ENCODE peak calls at places on chromosome 11, in ten cellular contexts. J is A673; W is tibial artery; K is IMR-90; V is endothelial cell of umbilical vein; Y is pancreas; O is CD4-positive, alpha-beta memory T cell; X is BE2C; H is stomach; I is A549. B is an unnamed sample.

GRCh38 chr11:27696961-27697360 is 3.3 kb downstream of the BDNF start:
- DNase-seq in W (no peak), Y (no peak), X (no peak), I (no peak), J (no peak), O (no peak), H (no peak), K (peak; percentile 85), V (peak; percentile 42), B (no peak)

GRCh38 chr11:15663778-15664218 is 549.1 kb downstream of the INSC start:
- DNase-seq in X (peak; percentile 33), V (no peak), W (no peak), H (no peak), K (no peak), Y (no peak), J (peak; percentile 62), O (no peak), I (peak; percentile 19), B (peak; percentile 91)

GRCh38 chr11:129117595-129118350 is 74.4 kb downstream of the ARHGAP32 start:
- DNase-seq in K (peak; percentile 82), H (peak; percentile 29), J (peak; percentile 87), V (peak; percentile 77), I (peak; percentile 74), Y (no peak), W (peak; percentile 25), X (peak; percentile 38), O (peak; percentile 49), B (peak; percentile 72)

GRCh38 chr11:128548655-128549255 is 38.6 kb downstream of the ETS1 start:
- DNase-seq in K (peak; percentile 32), W (no peak), V (peak; percentile 98), I (no peak), J (no peak), X (peak; percentile 34), Y (peak; percentile 41), H (peak; percentile 49), O (peak; percentile 39), B (peak; percentile 71)

GRCh38 chr11:47797633-47798032 is 30.5 kb upstream of the FNBP4 start:
- DNase-seq in K (peak; percentile 89), Y (no peak), O (no peak), I (no peak), V (peak; percentile 41), W (no peak), H (no peak), X (no peak), J (peak; percentile 28), B (no peak)

GRCh38 chr11:23674866-23675265 is 814.6 kb upstream of the CCDC179 start:
- DNase-seq in Y (no peak), W (no peak), H (no peak), J (no peak), X (no peak), K (no peak), O (no peak), I (no peak), V (no peak), B (no peak)

GRCh38 chr11:1297011-1297575 is 12.3 kb downstream of the TOLLIP start:
- DNase-seq in J (no peak), I (no peak), V (no peak), K (no peak), H (peak; percentile 69), X (no peak), W (no peak), Y (peak; percentile 59), O (no peak), B (no peak)

GRCh38 chr11:40302669-40303068 is 1156.8 kb downstream of the LRRC4C start:
- DNase-seq in J (no peak), Y (no peak), O (no peak), V (peak; percentile 71), H (no peak), W (no peak), I (no peak), K (peak; percentile 46), X (no peak), B (no peak)

GRCh38 chr11:16911658-16912057 is 102.6 kb downstream of the PLEKHA7 start:
- DNase-seq in V (no peak), I (no peak), O (no peak), W (no peak), X (no peak), Y (no peak), H (no peak), J (no peak), K (no peak), B (no peak)

GRCh38 chr11:4084406-4084805 is 10.2 kb upstream of the RRM1 start:
- DNase-seq in X (no peak), H (no peak), V (no peak), Y (no peak), O (no peak), I (no peak), K (no peak), W (no peak), J (no peak), B (peak; percentile 45)

GRCh38 chr11:69238562-69239319 is 55.2 kb upstream of the MYEOV start:
- DNase-seq in I (no peak), V (no peak), W (peak; percentile 3), O (no peak), X (no peak), J (no peak), Y (no peak), K (no peak), H (peak; percentile 18), B (no peak)

GRCh38 chr11:61907282-61907681 is 10.1 kb downstream of the RAB3IL1 start:
- DNase-seq in X (no peak), I (no peak), O (no peak), J (no peak), W (no peak), H (no peak), Y (peak; percentile 18), K (no peak), V (no peak), B (peak; percentile 33)

GRCh38 chr11:115349427-115349826 is 154.8 kb downstream of the CADM1 start:
- DNase-seq in H (no peak), X (no peak), O (no peak), V (no peak), K (no peak), Y (no peak), W (no peak), I (no peak), J (no peak), B (no peak)

GRCh38 chr11:69879734-69880005 is 60.5 kb upstream of the FGF3 start:
- DNase-seq in K (no peak), H (no peak), J (no peak), W (no peak), I (no peak), O (no peak), X (no peak), V (no peak), Y (no peak), B (no peak)

GRCh38 chr11:69704508-69705245 is 855 bp upstream of the FGF19 start:
- DNase-seq in J (peak; percentile 94), V (no peak), X (peak; percentile 77), H (no peak), Y (no peak), O (no peak), K (no peak), I (peak; percentile 46), W (no peak), B (peak; percentile 95)

GRCh38 chr11:6616596-6617250 is 2.5 kb downstream of the TPP1 start:
- DNase-seq in O (no peak), K (no peak), X (no peak), W (no peak), I (no peak), V (no peak), Y (no peak), H (no peak), J (no peak), B (no peak)

GRCh38 chr11:6619021-6619745 is at the start of gene TPP1:
- DNase-seq in K (peak; percentile 94), Y (peak; percentile 85), O (peak; percentile 91), I (peak; percentile 94), V (peak; percentile 97), J (peak; percentile 94), W (peak; percentile 96), H (peak; percentile 94), X (peak; percentile 84), B (peak; percentile 96)

GRCh38 chr11:6615882-6616585 is 3.2 kb downstream of the TPP1 start:
- DNase-seq in K (peak; percentile 63), V (no peak), X (no peak), I (no peak), J (no peak), W (no peak), H (no peak), O (no peak), Y (no peak), B (no peak)

GRCh38 chr11:6618117-6619020 is 853 bp downstream of the TPP1 start:
- DNase-seq in W (peak; percentile 55), J (peak; percentile 93), V (peak; percentile 92), O (peak; percentile 36), K (peak; percentile 90), H (peak; percentile 49), Y (peak; percentile 29), I (no peak), X (no peak), B (no peak)

GRCh38 chr11:6617315-6617781 is 1.9 kb downstream of the TPP1 start:
- DNase-seq in K (no peak), O (no peak), W (no peak), Y (no peak), H (no peak), I (no peak), X (no peak), V (peak; percentile 36), J (peak; percentile 67), B (no peak)
- H3K4me1 ChIP-seq in K (peaks cover 9% of the 10 kb centered on the region), O (peaks cover 40% of the 10 kb centered on the region), W (peaks cover 22% of the 10 kb centered on the region), Y (peaks cover 22% of the 10 kb centered on the region), H (peaks cover 21% of the 10 kb centered on the region), I (peaks cover 17% of the 10 kb centered on the region), X (no peaks in the 10 kb centered on the region), V (peaks cover 42% of the 10 kb centered on the region), J (peaks cover 10% of the 10 kb centered on the region), B (peaks cover 26% of the 10 kb centered on the region)

DNA sequence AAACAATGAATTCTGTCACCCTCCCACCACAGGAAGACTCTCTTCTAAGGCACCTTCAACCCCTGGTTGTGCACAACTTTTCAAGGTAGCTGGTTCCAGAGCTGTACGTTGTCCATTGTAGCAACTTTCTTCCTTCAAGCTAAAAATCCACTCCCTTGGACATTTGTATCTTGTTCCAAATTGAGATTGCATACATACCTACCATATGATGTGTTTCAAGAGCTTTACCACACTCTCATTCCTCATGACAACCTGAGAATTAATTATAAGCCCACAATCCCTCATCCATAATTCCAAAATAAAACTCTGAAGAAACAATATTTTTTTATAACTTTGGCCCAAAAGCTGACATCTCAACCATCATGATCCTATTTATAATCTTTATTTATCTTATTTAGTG is 3.0 kb downstream of the OR52W1 start:
- DNase-seq in W (no peak), Y (no peak), K (peak; percentile 23), O (no peak), J (no peak), I (no peak), H (no peak), X (no peak), V (no peak), B (no peak)
- H3K4me1 ChIP-seq in W (no peaks in the 10 kb centered on the region), Y (no peaks in the 10 kb centered on the region), K (peaks cover 2% of the 10 kb centered on the region), O (peaks cover 18% of the 10 kb centered on the region), J (peaks cover 7% of the 10 kb centered on the region), I (no peaks in the 10 kb centered on the region), H (no peaks in the 10 kb centered on the region), X (no peaks in the 10 kb centered on the region), V (no peaks in the 10 kb centered on the region), B (no peaks in the 10 kb centered on the region)

GRCh38 chr11:106997241-106997640 is 21.0 kb downstream of the GUCY1A2 start:
- DNase-seq in V (no peak), X (no peak), W (no peak), O (no peak), I (no peak), K (no peak), J (no peak), Y (no peak), H (no peak), B (no peak)
- H3K4me1 ChIP-seq in V (no peaks in the 10 kb centered on the region), X (no peaks in the 10 kb centered on the region), W (no peaks in the 10 kb centered on the region), O (no peaks in the 10 kb centered on the region), I (no peaks in the 10 kb centered on the region), K (no peaks in the 10 kb centered on the region), J (peaks cover 27% of the 10 kb centered on the region), Y (no peaks in the 10 kb centered on the region), H (no peaks in the 10 kb centered on the region), B (no peaks in the 10 kb centered on the region)

GRCh38 chr11:72720047-72720446 is 32.2 kb downstream of the ARAP1 start:
- DNase-seq in V (no peak), H (no peak), O (no peak), K (no peak), I (no peak), X (no peak), W (peak; percentile 68), J (no peak), Y (peak; percentile 29), B (no peak)
- H3K4me1 ChIP-seq in V (peaks cover 25% of the 10 kb centered on the region), H (peaks cover 62% of the 10 kb centered on the region), O (peaks cover 63% of the 10 kb centered on the region), K (peaks cover 27% of the 10 kb centered on the region), I (peaks cover 35% of the 10 kb centered on the region), X (peaks cover 18% of the 10 kb centered on the region), W (peaks cover 49% of the 10 kb centered on the region), J (peaks cover 19% of the 10 kb centered on the region), Y (peaks cover 27% of the 10 kb centered on the region), B (no peaks in the 10 kb centered on the region)

B was measured in neural progenitor cell.